ENCODE peak calls at places on chromosomes 5 and 9, in seven cellular contexts. F is right cardiac atrium; D is stimulated activated CD4-positive, alpha-beta T cell treated with anti-CD3 and anti-CD28 coated beads, Interleukin-4, amount 100 ng/mL, for 4 hours; H is heart left ventricle; Y is RCC 7860; X is activated naive CD8-positive, alpha-beta T cell treated with anti-CD3 and anti-CD28 coated beads, Interleukin-2, amount 50 U/mL, for 24 hours; R is NCI-H2171. J is an unnamed sample.

GRCh38 chr5:55510523-55510880 is 24.3 kb downstream of the PLPP1 start:
- DNase-seq in X (no peak), H (no peak), F (no peak), Y (no peak), D (no peak), R (no peak), J (no peak)

GRCh38 chr5:111680737-111681413 is 76.1 kb downstream of the NREP start:
- DNase-seq in H (peak; percentile 64), F (peak; percentile 51), D (no peak), Y (peak; percentile 74), X (no peak), R (peak; percentile 47), J (no peak)

GRCh38 chr9:18441245-18441644 is 32.7 kb upstream of the ADAMTSL1 start:
- DNase-seq in R (no peak), X (no peak), H (no peak), D (no peak), F (no peak), Y (no peak), J (no peak)

GRCh38 chr5:143195496-143195895 is 208.0 kb downstream of the NR3C1 start:
- DNase-seq in F (no peak), H (no peak), R (no peak), D (no peak), X (no peak), Y (no peak), J (no peak)

GRCh38 chr9:91802391-91802790 is 147.6 kb downstream of the ROR2 start:
- DNase-seq in D (no peak), R (no peak), H (no peak), X (no peak), Y (no peak), F (no peak), J (no peak)

GRCh38 chr5:59367791-59368394 is 525.6 kb downstream of the PDE4D start:
- DNase-seq in D (peak; percentile 20), R (no peak), Y (peak; percentile 10), X (peak; percentile 53), F (peak; percentile 51), H (peak; percentile 68), J (peak; percentile 62)

GRCh38 chr9:113988951-113989780 is 88.9 kb downstream of the AMBP start:
- DNase-seq in D (no peak), F (peak; percentile 87), R (no peak), H (peak; percentile 59), Y (no peak), X (no peak), J (no peak)

GRCh38 chr9:130993303-130994030 is 15.5 kb upstream of the LAMC3 start:
- DNase-seq in F (no peak), Y (no peak), H (no peak), X (no peak), D (no peak), R (no peak), J (no peak)

GRCh38 chr9:111914749-111915424 is 18.3 kb downstream of the UGCG start:
- DNase-seq in Y (no peak), R (peak; percentile 36), D (no peak), H (no peak), X (no peak), F (no peak), J (no peak)

GRCh38 chr5:10355071-10355889 is 1.8 kb downstream of the MARCHF6 start:
- DNase-seq in D (no peak), F (no peak), X (no peak), Y (peak; percentile 25), H (no peak), R (no peak), J (peak; percentile 44)

GRCh38 chr9:134925011-134925511 is 7.3 kb upstream of the FCN1 start:
- DNase-seq in F (no peak), R (no peak), X (no peak), D (no peak), H (no peak), Y (no peak), J (no peak)

GRCh38 chr5:140076788-140077187 is 33.7 kb upstream of the NRG2 start:
- DNase-seq in H (no peak), Y (no peak), X (no peak), F (no peak), R (no peak), D (no peak), J (no peak)

GRCh38 chr5:96031811-96032261 is 70.2 kb upstream of the ELL2 start:
- DNase-seq in Y (peak; percentile 76), F (no peak), R (no peak), X (no peak), D (no peak), H (no peak), J (no peak)

GRCh38 chr9:93653762-93654161 is 77.4 kb downstream of the PHF2 start:
- DNase-seq in R (no peak), H (peak; percentile 16), X (no peak), D (no peak), F (no peak), Y (no peak), J (no peak)

GRCh38 chr5:176573564-176574296 is 24.6 kb downstream of the CDHR2 start:
- DNase-seq in Y (no peak), D (peak; percentile 80), R (no peak), H (peak; percentile 61), X (peak; percentile 87), F (peak; percentile 69), J (peak; percentile 83)

GRCh38 chr5:53430618-53431252 is 49.7 kb upstream of the FST start:
- DNase-seq in Y (no peak), H (no peak), F (no peak), R (no peak), X (no peak), D (no peak), J (no peak)

GRCh38 chr5:76641514-76642120 is 18.4 kb upstream of the F2RL2 start:
- DNase-seq in R (no peak), D (peak; percentile 52), Y (peak; percentile 24), F (peak; percentile 35), X (peak; percentile 68), H (peak; percentile 37), J (peak; percentile 77)

GRCh38 chr5:132449060-132449459 is 41.5 kb downstream of the IRF1 start:
- DNase-seq in X (no peak), D (no peak), Y (no peak), H (no peak), R (no peak), F (no peak), J (no peak)

GRCh38 chr5:170151105-170151831 is 45.6 kb downstream of the FOXI1 start:
- DNase-seq in X (no peak), Y (peak; percentile 94), H (peak; percentile 61), D (no peak), R (no peak), F (peak; percentile 64), J (no peak)

GRCh38 chr5:119751734-119752094 is 122.4 kb downstream of the FAM170A start:
- DNase-seq in X (no peak), R (no peak), D (no peak), Y (no peak), H (no peak), F (no peak), J (no peak)

GRCh38 chr9:99103909-99104458 is 929 bp upstream of the TGFBR1 start:
- DNase-seq in H (no peak), Y (no peak), F (no peak), R (no peak), X (no peak), D (no peak), J (no peak)

GRCh38 chr5:93477791-93478190 is 103.2 kb downstream of the NR2F1-AS1 start:
- DNase-seq in X (no peak), H (no peak), D (no peak), R (no peak), Y (no peak), F (no peak), J (no peak)

GRCh38 chr5:37875051-37875787 is 35.4 kb upstream of the GDNF start:
- DNase-seq in H (no peak), F (no peak), X (no peak), D (no peak), R (no peak), Y (peak; percentile 44), J (no peak)

GRCh38 chr5:174571662-174572397 is 152.6 kb upstream of the MSX2 start:
- DNase-seq in Y (peak; percentile 86), X (no peak), F (peak; percentile 62), R (no peak), D (no peak), H (peak; percentile 61), J (no peak)

GRCh38 chr5:156411131-156411727 is 84.3 kb downstream of the SGCD start:
- DNase-seq in R (peak; percentile 17), H (no peak), D (no peak), Y (no peak), F (peak; percentile 16), X (no peak), J (no peak)

GRCh38 chr9:12813533-12813932 is 38.7 kb downstream of the LURAP1L start:
- DNase-seq in F (no peak), R (no peak), Y (no peak), X (no peak), H (no peak), D (no peak), J (no peak)

GRCh38 chr9:107020040-107020530 is 157.1 kb downstream of the ZNF462 start:
- DNase-seq in F (no peak), Y (peak; percentile 96), X (no peak), R (no peak), H (no peak), D (no peak), J (no peak)

GRCh38 chr9:33719581-33720374 is 75.6 kb upstream of the PRSS3 start:
- DNase-seq in H (peak; percentile 31), R (no peak), Y (no peak), F (peak; percentile 16), D (peak; percentile 9), X (peak; percentile 33), J (peak; percentile 41)

GRCh38 chr5:126650463-126650862 is 49.7 kb downstream of the PHAX start:
- DNase-seq in F (no peak), X (no peak), R (no peak), Y (no peak), H (no peak), D (no peak), J (no peak)

GRCh38 chr5:90916947-90917800 is 358.6 kb downstream of the ADGRV1 start:
- DNase-seq in H (no peak), Y (no peak), R (no peak), F (no peak), D (no peak), X (no peak), J (no peak)

GRCh38 chr5:134566741-134567221 is 41.3 kb downstream of the JADE2 start:
- DNase-seq in F (no peak), X (no peak), Y (no peak), H (no peak), D (no peak), R (no peak), J (no peak)

GRCh38 chr5:124990723-124991122 is 244.3 kb upstream of the ZNF608 start:
- DNase-seq in D (no peak), R (no peak), Y (no peak), F (no peak), X (no peak), H (no peak), J (no peak)

GRCh38 chr5:472076-472655 is 29.2 kb downstream of the EXOC3 start:
- DNase-seq in D (peak; percentile 33), X (no peak), Y (no peak), H (peak; percentile 39), R (no peak), F (peak; percentile 43), J (peak; percentile 35)

GRCh38 chr5:131386779-131387178 is 122.9 kb downstream of the CDC42SE2 start:
- DNase-seq in H (no peak), F (no peak), Y (peak; percentile 29), R (no peak), X (no peak), D (no peak), J (no peak)

GRCh38 chr9:98285446-98285845 is 30.0 kb upstream of the TBC1D2 start:
- DNase-seq in F (no peak), Y (no peak), D (no peak), R (no peak), X (no peak), H (no peak), J (no peak)

GRCh38 chr5:122101636-122102285 is 23.7 kb upstream of the LOX start:
- DNase-seq in D (no peak), Y (peak; percentile 54), R (no peak), H (no peak), X (no peak), F (no peak), J (no peak)

GRCh38 chr5:18202147-18202546 is 567.9 kb downstream of the TAF11L14 start:
- DNase-seq in F (no peak), X (no peak), Y (no peak), D (no peak), H (no peak), R (no peak), J (no peak)

J was measured in activated CD8-positive, alpha-beta T cell treated with anti-CD3 and anti-CD28 coated beads, Interleukin-2, amount 10 ng/mL, durations not matched to agents 7 days and 5 days.